ENCODE peak calls at places on chromosomes 2 and 18, in seven cellular contexts. S, W, Q, U, P, B and Z are unnamed samples.

GRCh38 chr2:128538401-128538800 is 219.7 kb upstream of the HS6ST1 start:
- DNase-seq in S (no peak), W (no peak), Q (no peak), U (no peak), P (no peak), B (no peak), Z (no peak)

GRCh38 chr2:209426432-209426831 is 2.6 kb downstream of the MAP2 start:
- DNase-seq in S (no peak), W (no peak), Q (no peak), U (no peak), P (no peak), B (peak; percentile 71), Z (no peak)

GRCh38 chr2:240901986-240902614 is 4.0 kb upstream of the CROCC2 start:
- DNase-seq in S (no peak), W (no peak), Q (no peak), U (no peak), P (no peak), B (no peak), Z (peak; percentile 9)

GRCh38 chr18:62898359-62898758 is 183.0 kb downstream of the PHLPP1 start:
- DNase-seq in S (no peak), W (no peak), Q (no peak), U (no peak), P (peak; percentile 27), B (no peak), Z (no peak)

GRCh38 chr2:99468155-99468554 is 21.7 kb downstream of the REV1 start:
- DNase-seq in S (no peak), W (no peak), Q (no peak), U (no peak), P (no peak), B (no peak), Z (no peak)

GRCh38 chr18:286515-287310 is 18.9 kb upstream of the THOC1 start:
- DNase-seq in S (no peak), W (no peak), Q (no peak), U (no peak), P (no peak), B (peak; percentile 0), Z (no peak)

GRCh38 chr2:236887519-236887918 is 198.2 kb upstream of the COPS8 start:
- DNase-seq in S (no peak), W (no peak), Q (no peak), U (no peak), P (no peak), B (no peak), Z (no peak)

GRCh38 chr2:178074123-178075005 is 1.8 kb upstream of the PDE11A start:
- DNase-seq in S (no peak), W (no peak), Q (no peak), U (no peak), P (no peak), B (no peak), Z (no peak)

GRCh38 chr2:121152861-121153260 is 132.1 kb downstream of the TFCP2L1 start:
- DNase-seq in S (no peak), W (no peak), Q (no peak), U (no peak), P (no peak), B (no peak), Z (no peak)

GRCh38 chr2:53051157-53051556 is 716.4 kb upstream of the CHAC2 start:
- DNase-seq in S (no peak), W (no peak), Q (no peak), U (no peak), P (no peak), B (no peak), Z (no peak)